ENCODE peak calls at places on chromosomes 11 and 22, in five cellular contexts. Q is osteocyte, G is Right ventricle myocardium superior, S is AG08396, I is HL-60. E is an unnamed sample.

GRCh38 chr22:46081036-46081830 is 69.1 kb upstream of the PPARA start:
- DNase-seq in I (no peak), G (peak; percentile 42), S (no peak), Q (no peak), E (no peak)

GRCh38 chr11:94048310-94048709 is 27.2 kb downstream of the HEPHL1 start:
- DNase-seq in S (no peak), Q (no peak), I (no peak), G (no peak), E (no peak)

GRCh38 chr11:83540112-83540675 is 254.0 kb upstream of the CCDC90B start:
- DNase-seq in S (peak; percentile 14), G (no peak), I (no peak), Q (no peak), E (peak; percentile 1)

GRCh38 chr11:3849297-3849874 is 6.1 kb upstream of the STIM1 start:
- DNase-seq in S (peak; percentile 57), G (no peak), I (no peak), Q (no peak), E (peak; percentile 52)

GRCh38 chr11:111360150-111361043 is 18.7 kb downstream of the POU2AF1 start:
- DNase-seq in Q (no peak), G (no peak), I (no peak), S (no peak), E (no peak)

GRCh38 chr22:18021431-18021830 is 2.9 kb downstream of the MICAL3 start:
- DNase-seq in G (no peak), S (no peak), I (no peak), Q (no peak), E (no peak)

GRCh38 chr11:46389450-46390330 is 1.9 kb downstream of the CHRM4 start:
- DNase-seq in S (peak; percentile 92), G (peak; percentile 83), I (no peak), Q (peak; percentile 90), E (peak; percentile 62)

GRCh38 chr11:63802637-63803414 is 10.4 kb upstream of the SPINDOC start:
- DNase-seq in I (no peak), G (no peak), Q (no peak), S (no peak), E (peak; percentile 84)

GRCh38 chr22:35894464-35894878 is 134.2 kb downstream of the RBFOX2 start:
- DNase-seq in Q (no peak), S (no peak), G (peak; percentile 47), I (no peak), E (peak; percentile 47)

GRCh38 chr22:48090332-48090672 is 1327.9 kb downstream of the TBC1D22A start:
- DNase-seq in Q (no peak), I (no peak), G (no peak), S (no peak), E (no peak)

GRCh38 chr11:117705866-117706265 is 91.2 kb downstream of the DSCAML1 start:
- DNase-seq in G (no peak), S (no peak), Q (no peak), I (no peak), E (no peak)

GRCh38 chr22:38481162-38481870 is 13.4 kb downstream of the KDELR3 start:
- DNase-seq in G (no peak), Q (no peak), S (no peak), I (no peak), E (peak; percentile 74)

GRCh38 chr11:34204396-34205279 is 99.2 kb downstream of the NAT10 start:
- DNase-seq in I (no peak), Q (no peak), G (no peak), S (no peak), E (no peak)

GRCh38 chr22:18994780-18995711 is 59.0 kb upstream of the PRODH start:
- DNase-seq in I (no peak), G (no peak), Q (peak; percentile 75), S (no peak), E (no peak)

GRCh38 chr11:19921976-19922688 is 209.5 kb downstream of the NAV2 start:
- DNase-seq in G (no peak), S (no peak), Q (no peak), I (no peak), E (no peak)

GRCh38 chr11:13694115-13694514 is 25.6 kb downstream of the FAR1 start:
- DNase-seq in Q (no peak), G (no peak), I (no peak), S (no peak), E (no peak)

GRCh38 chr22:27952091-27952490 is 33.0 kb upstream of the PITPNB start:
- DNase-seq in G (no peak), Q (no peak), I (peak; percentile 1), S (no peak), E (peak; percentile 77)

GRCh38 chr22:41446057-41446501 is 522 bp downstream of the TOB2 start:
- DNase-seq in I (no peak), Q (no peak), G (peak; percentile 54), S (no peak), E (peak; percentile 15)